ENCODE peak calls at places on chromosome 19, in seven cellular contexts. One of them, this sample, is unnamed.
A peak's percentile ranks its signal among the peaks of the same experiment; 100 is the strongest.

GRCh38 chr19:55580628-55581144 is at the start of gene ZNF579:
- DNase-seq in DMS153: peak; percentile 69
- DNase-seq in AG09309: peak; percentile 59
- DNase-seq in T-helper 1 cell: peak; percentile 65
- DNase-seq in glutamatergic neuron: peak; percentile 95
- DNase-seq in amygdala: peak; percentile 89
- DNase-seq in GM04504: peak; percentile 70
- DNase-seq in this sample: peak; percentile 95

GRCh38 chr19:15701757-15702589 is 25.9 kb upstream of the OR10H2 start:
- DNase-seq in amygdala: no peak
- DNase-seq in AG09309: no peak
- DNase-seq in T-helper 1 cell: no peak
- DNase-seq in glutamatergic neuron: no peak
- DNase-seq in DMS153: peak; percentile 67
- DNase-seq in GM04504: no peak
- DNase-seq in this sample: no peak

GRCh38 chr19:49020342-49020741 is 3.5 kb upstream of the LHB start:
- DNase-seq in DMS153: no peak
- DNase-seq in T-helper 1 cell: no peak
- DNase-seq in amygdala: no peak
- DNase-seq in glutamatergic neuron: no peak
- DNase-seq in AG09309: no peak
- DNase-seq in GM04504: no peak
- DNase-seq in this sample: no peak

GRCh38 chr19:41299755-41300089 is 10.2 kb upstream of the CCDC97 start:
- DNase-seq in amygdala: peak; percentile 23
- DNase-seq in T-helper 1 cell: peak; percentile 56
- DNase-seq in GM04504: peak; percentile 53
- DNase-seq in glutamatergic neuron: no peak
- DNase-seq in DMS153: no peak
- DNase-seq in AG09309: no peak
- DNase-seq in this sample: no peak

GRCh38 chr19:57165846-57166245 is 1.4 kb downstream of the DUXA start:
- DNase-seq in DMS153: no peak
- DNase-seq in T-helper 1 cell: no peak
- DNase-seq in GM04504: no peak
- DNase-seq in AG09309: no peak
- DNase-seq in amygdala: no peak
- DNase-seq in glutamatergic neuron: no peak
- DNase-seq in this sample: no peak

GRCh38 chr19:10389863-10390262 is 9.5 kb upstream of the TYK2 start:
- DNase-seq in amygdala: peak; percentile 2
- DNase-seq in DMS153: no peak
- DNase-seq in T-helper 1 cell: no peak
- DNase-seq in glutamatergic neuron: no peak
- DNase-seq in AG09309: no peak
- DNase-seq in GM04504: no peak
- DNase-seq in this sample: no peak

GRCh38 chr19:46520616-46521015 is 24.9 kb upstream of the PNMA8B start:
- DNase-seq in GM04504: no peak
- DNase-seq in T-helper 1 cell: no peak
- DNase-seq in glutamatergic neuron: no peak
- DNase-seq in amygdala: no peak
- DNase-seq in DMS153: no peak
- DNase-seq in AG09309: no peak
- DNase-seq in this sample: no peak

GRCh38 chr19:40622773-40623075 is 21.6 kb downstream of the LTBP4 start:
- DNase-seq in AG09309: no peak
- DNase-seq in DMS153: no peak
- DNase-seq in GM04504: no peak
- DNase-seq in amygdala: no peak
- DNase-seq in glutamatergic neuron: no peak
- DNase-seq in T-helper 1 cell: no peak
- DNase-seq in this sample: no peak

GRCh38 chr19:41965127-41965526 is 6.0 kb upstream of the RABAC1 start:
- DNase-seq in glutamatergic neuron: no peak
- DNase-seq in AG09309: no peak
- DNase-seq in T-helper 1 cell: no peak
- DNase-seq in GM04504: no peak
- DNase-seq in amygdala: no peak
- DNase-seq in DMS153: no peak
- DNase-seq in this sample: no peak

GRCh38 chr19:55467236-55468053 is 2.9 kb upstream of the C19orf85 start:
- DNase-seq in amygdala: peak; percentile 72
- DNase-seq in T-helper 1 cell: peak; percentile 61
- DNase-seq in GM04504: peak; percentile 69
- DNase-seq in glutamatergic neuron: peak; percentile 80
- DNase-seq in AG09309: no peak
- DNase-seq in DMS153: no peak
- DNase-seq in this sample: peak; percentile 90

GRCh38 chr19:10260141-10260584 is 8.1 kb downstream of the MRPL4 start:
- DNase-seq in glutamatergic neuron: no peak
- DNase-seq in AG09309: no peak
- DNase-seq in DMS153: peak; percentile 15
- DNase-seq in T-helper 1 cell: no peak
- DNase-seq in amygdala: no peak
- DNase-seq in GM04504: no peak
- DNase-seq in this sample: no peak

GRCh38 chr19:51735759-51736449 is 12.1 kb upstream of the HAS1 start:
- DNase-seq in DMS153: no peak
- DNase-seq in amygdala: no peak
- DNase-seq in GM04504: no peak
- DNase-seq in T-helper 1 cell: no peak
- DNase-seq in AG09309: peak; percentile 82
- DNase-seq in glutamatergic neuron: no peak
- DNase-seq in this sample: no peak

GRCh38 chr19:29636553-29637325 is 28.5 kb upstream of the PLEKHF1 start:
- DNase-seq in amygdala: no peak
- DNase-seq in AG09309: no peak
- DNase-seq in GM04504: no peak
- DNase-seq in T-helper 1 cell: no peak
- DNase-seq in DMS153: no peak
- DNase-seq in glutamatergic neuron: no peak
- DNase-seq in this sample: no peak

GRCh38 chr19:31085125-31085524 is 264.1 kb downstream of the TSHZ3 start:
- DNase-seq in DMS153: no peak
- DNase-seq in glutamatergic neuron: no peak
- DNase-seq in GM04504: no peak
- DNase-seq in T-helper 1 cell: no peak
- DNase-seq in AG09309: no peak
- DNase-seq in amygdala: no peak
- DNase-seq in this sample: no peak